ENCODE peak calls at places on chromosome 22, in nine cellular contexts. Z is fibroblast of mammary gland; Q is tibial nerve; J is fibroblast of lung; A is OCI-LY7; V is astrocyte of the cerebellum; T is endothelial cell of umbilical vein; E is IMR-90; I is CD8-positive, alpha-beta T cell. H is an unnamed sample.

GRCh38 chr22:20551805-20552449 is 44.5 kb downstream of the MED15 start:
- DNase-seq in Z (no peak), Q (no peak), J (no peak), A (no peak), V (no peak), T (peak), E (no peak), I (no peak), H (peak)

GRCh38 chr22:41929158-41929896 is 2.7 kb upstream of the TNFRSF13C start:
- DNase-seq in Z (no peak), Q (no peak), J (no peak), A (peak), V (no peak), T (no peak), E (no peak), I (no peak), H (no peak)

GRCh38 chr22:27312567-27313507 is 488.7 kb downstream of the MN1 start:
- DNase-seq in Z (no peak), Q (no peak), J (no peak), A (no peak), V (no peak), T (no peak), E (no peak), I (no peak), H (no peak)

GRCh38 chr22:26302726-26303125 is 126.3 kb upstream of the ASPHD2 start:
- DNase-seq in Z (no peak), Q (no peak), J (no peak), A (no peak), V (no peak), T (no peak), E (no peak), I (no peak), H (no peak)

GRCh38 chr22:33577862-33578411 is 342.3 kb downstream of the LARGE1 start:
- DNase-seq in Z (no peak), Q (no peak), J (peak), A (peak), V (no peak), T (no peak), E (no peak), I (no peak), H (no peak)

GRCh38 chr22:49051491-49052022 is 776.1 kb downstream of the BRD1 start:
- DNase-seq in Z (no peak), Q (no peak), J (no peak), A (no peak), V (no peak), T (no peak), E (no peak), I (no peak), H (no peak)

GRCh38 chr22:42856179-42856864 is 751 bp downstream of the ARFGAP3 start:
- DNase-seq in Z (peak), Q (peak), J (peak), A (peak), V (no peak), T (peak), E (peak), I (peak), H (no peak)

GRCh38 chr22:25109878-25110595 is 89.6 kb upstream of the CRYBB3 start:
- DNase-seq in Z (no peak), Q (no peak), J (no peak), A (no peak), V (no peak), T (no peak), E (no peak), I (no peak), H (no peak)

GRCh38 chr22:24523873-24524272 is 28.7 kb downstream of the UPB1 start:
- DNase-seq in Z (peak), Q (no peak), J (peak), A (no peak), V (peak), T (peak), E (peak), I (no peak), H (peak)

GRCh38 chr22:48599346-48599745 is 1228.3 kb downstream of the BRD1 start:
- DNase-seq in Z (no peak), Q (no peak), J (no peak), A (no peak), V (no peak), T (no peak), E (no peak), I (no peak), H (no peak)

GRCh38 chr22:17065433-17065832 is 19.4 kb upstream of the IL17RA start:
- DNase-seq in Z (no peak), Q (no peak), J (no peak), A (no peak), V (no peak), T (no peak), E (no peak), I (no peak), H (no peak)

GRCh38 chr22:38724926-38725571 is 19.3 kb downstream of the GTPBP1 start:
- DNase-seq in Z (peak), Q (no peak), J (no peak), A (peak), V (no peak), T (peak), E (peak), I (no peak), H (peak)

GRCh38 chr22:28075260-28075981 is 156.4 kb upstream of the PITPNB start:
- DNase-seq in Z (peak), Q (peak), J (peak), A (no peak), V (peak), T (peak), E (peak), I (no peak), H (peak)

GRCh38 chr22:25098445-25099081 is 101.1 kb upstream of the CRYBB3 start:
- DNase-seq in Z (no peak), Q (no peak), J (no peak), A (no peak), V (no peak), T (no peak), E (no peak), I (no peak), H (no peak)

GRCh38 chr22:46842606-46843005 is 80.2 kb downstream of the TBC1D22A start:
- DNase-seq in Z (no peak), Q (no peak), J (no peak), A (no peak), V (no peak), T (no peak), E (no peak), I (no peak), H (no peak)

GRCh38 chr22:35064664-35065063 is 1.3 kb upstream of the ISX start:
- DNase-seq in Z (no peak), Q (no peak), J (no peak), A (no peak), V (no peak), T (no peak), E (no peak), I (no peak), H (no peak)

GRCh38 chr22:28856095-28856455 is 27.3 kb upstream of the ZNRF3 start:
- DNase-seq in Z (no peak), Q (no peak), J (no peak), A (no peak), V (no peak), T (no peak), E (no peak), I (no peak), H (no peak)

GRCh38 chr22:27624705-27625104 is 176.9 kb downstream of the MN1 start:
- DNase-seq in Z (no peak), Q (no peak), J (peak), A (no peak), V (no peak), T (no peak), E (no peak), I (no peak), H (no peak)

DNA sequence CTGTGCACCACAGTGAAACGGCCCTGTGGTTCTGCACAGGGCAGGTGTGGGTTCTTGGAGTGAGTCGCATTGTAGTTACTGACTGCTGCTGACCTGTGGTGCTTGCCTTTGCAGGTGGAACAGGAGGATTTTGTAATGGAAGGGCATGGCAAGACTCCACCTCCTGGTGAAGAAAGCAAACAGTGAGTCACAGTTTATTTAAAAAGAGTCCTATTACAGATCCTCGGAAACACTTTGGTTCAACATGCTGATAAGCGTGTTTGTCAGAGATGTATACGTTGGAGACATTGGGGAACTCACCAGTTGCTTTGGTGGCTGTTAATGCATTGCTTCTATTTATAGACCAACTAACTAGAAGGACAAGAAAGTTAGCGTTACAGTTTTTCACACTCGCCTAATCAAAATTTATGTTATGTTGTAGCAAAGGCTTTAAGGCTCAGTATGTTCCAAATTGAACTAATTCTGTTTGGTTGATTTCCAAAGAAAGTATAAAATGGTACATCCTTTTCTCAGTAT is 21.7 kb upstream of the TNRC6B start:
- DNase-seq in Z (peak), Q (no peak), J (peak), A (no peak), V (no peak), T (peak), E (peak), I (no peak), H (peak)
- TF ChIP-seq CTCF in Z (peak), Q (no peak), J (no peak), A (peak), V (peak), T (no peak), E (peak), I (no peak), H (peak)

DNA sequence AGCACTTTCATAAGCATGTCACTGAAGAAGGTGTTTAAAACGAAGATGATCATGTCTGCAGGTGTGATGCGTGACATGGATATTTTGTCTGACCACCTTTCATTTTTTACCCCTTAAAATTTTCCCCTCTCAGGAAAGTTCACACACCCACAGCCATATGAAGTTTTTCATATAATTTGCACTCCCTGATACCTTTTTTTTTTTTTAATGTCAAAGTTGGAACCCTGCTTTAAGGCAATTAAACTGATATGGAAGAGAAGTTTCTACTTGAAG is 104.6 kb downstream of the ATXN10 start:
- DNase-seq in Z (no peak), Q (no peak), J (no peak), A (no peak), V (no peak), T (no peak), E (no peak), I (no peak), H (no peak)
- H3K4me3 ChIP-seq in Z (no peak), Q (no peak), J (no peak), A (peak), V (no peak), T (no peak), E (no peak), I (no peak), H (no peak)

GRCh38 chr22:30288414-30289125 is 735 bp downstream of the CASTOR1 start:
- DNase-seq in Z (no peak), Q (no peak), J (no peak), A (no peak), V (no peak), T (no peak), E (no peak), I (no peak), H (no peak)

GRCh38 chr22:30289126-30289979 is at the start of gene CASTOR1:
- DNase-seq in Z (peak), Q (peak), J (peak), A (peak), V (peak), T (peak), E (peak), I (peak), H (peak)

GRCh38 chr22:30290679-30291333 is 1.5 kb upstream of the CASTOR1 start:
- DNase-seq in Z (peak), Q (peak), J (peak), A (peak), V (no peak), T (peak), E (peak), I (no peak), H (peak)

GRCh38 chr22:30290318-30290678 is 993 bp upstream of the CASTOR1 start:
- DNase-seq in Z (no peak), Q (no peak), J (no peak), A (peak), V (no peak), T (peak), E (peak), I (no peak), H (no peak)

GRCh38 chr22:30289980-30290313 is 642 bp upstream of the CASTOR1 start:
- DNase-seq in Z (no peak), Q (no peak), J (no peak), A (no peak), V (no peak), T (no peak), E (no peak), I (no peak), H (no peak)
- TF ChIP-seq CTCF in Z (no peak), Q (no peak), J (no peak), A (peak), V (no peak), T (no peak), E (no peak), I (no peak), H (no peak)

DNA sequence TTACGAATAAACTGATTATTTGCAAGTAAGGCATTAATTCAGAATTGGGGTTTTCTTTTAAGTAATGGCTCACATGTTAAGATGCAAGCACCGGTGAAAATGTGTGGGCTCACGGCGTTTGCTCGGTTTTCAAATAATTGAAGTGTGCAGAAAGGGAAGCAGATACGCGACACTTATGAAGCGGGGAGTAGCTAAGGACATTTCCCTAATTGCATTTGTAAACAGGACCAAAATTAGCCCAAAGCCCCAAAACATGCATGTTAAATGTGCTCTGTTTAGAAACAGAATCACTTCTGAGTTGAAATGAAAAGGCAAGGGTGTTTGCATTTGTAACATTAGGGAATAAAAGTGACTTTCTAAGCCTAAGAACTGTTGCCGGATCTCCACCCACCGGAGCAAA is 61.3 kb downstream of the ELFN2 start:
- DNase-seq in Z (no peak), Q (no peak), J (no peak), A (no peak), V (no peak), T (no peak), E (no peak), I (no peak), H (no peak)
- H3K4me3 ChIP-seq in Z (no peak), Q (no peak), J (no peak), A (no peak), V (no peak), T (no peak), E (no peak), I (no peak), H (no peak)

DNA sequence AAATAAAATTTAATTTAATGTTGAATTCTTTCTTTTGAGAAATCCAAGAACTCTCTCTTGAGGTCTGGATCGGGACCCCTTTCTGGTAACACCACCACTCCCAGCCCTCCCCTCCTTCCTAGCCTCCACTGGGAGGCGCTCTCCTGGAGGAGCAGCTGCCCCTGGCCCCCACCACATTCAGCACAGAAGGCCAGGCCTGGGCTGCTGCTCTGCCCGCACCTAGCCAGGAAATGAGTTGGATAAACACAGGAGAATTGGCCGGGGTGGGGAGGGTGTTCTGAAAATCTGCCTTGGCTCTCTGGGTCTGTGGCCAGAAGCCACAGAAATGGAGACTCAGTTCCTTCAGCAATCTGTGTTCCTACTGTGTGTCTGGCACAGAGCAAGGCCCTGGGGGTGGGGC is 31.2 kb downstream of the C22orf42 start:
- DNase-seq in Z (no peak), Q (no peak), J (no peak), A (no peak), V (no peak), T (no peak), E (no peak), I (no peak), H (no peak)
- TF ChIP-seq CTCF in Z (no peak), Q (no peak), J (no peak), A (peak), V (no peak), T (no peak), E (no peak), I (no peak), H (no peak)

H was measured in fibroblast of pulmonary artery.